ENCODE peak calls at places on chromosomes 1 and 21, in eight cellular contexts. S is GM19239; V is SHP77 treated with DMSO at 0.1 percent for 48 hours; O is GOT3; F is GM13976; M is sciatic nerve; Y is stimulated activated CD8-positive, alpha-beta memory T cell treated with anti-CD3 and anti-CD28 coated beads, Interleukin-4, amount 100 ng/mL, for 24 hours; L is skeletal muscle cell. R is an unnamed sample.

GRCh38 chr21:24225432-24225831 is 1381.8 kb downstream of the MRPL39 start:
- DNase-seq in S (no peak), V (no peak), O (no peak), F (no peak), M (no peak), Y (no peak), L (no peak), R (no peak)

GRCh38 chr1:65063025-65063424 is 85.0 kb upstream of the AK4 start:
- DNase-seq in S (no peak), V (no peak), O (no peak), F (no peak), M (no peak), Y (no peak), L (no peak), R (no peak)

GRCh38 chr1:234987415-234988159 is 141.1 kb downstream of the TOMM20 start:
- DNase-seq in S (no peak), V (no peak), O (peak), F (peak), M (peak), Y (no peak), L (peak), R (peak)

GRCh38 chr1:174740248-174740990 is 259.3 kb upstream of the CACYBP start:
- DNase-seq in S (no peak), V (no peak), O (no peak), F (no peak), M (no peak), Y (no peak), L (peak), R (no peak)

GRCh38 chr1:15354580-15354965 is 55.1 kb upstream of the EFHD2 start:
- DNase-seq in S (no peak), V (no peak), O (no peak), F (no peak), M (no peak), Y (no peak), L (no peak), R (no peak)

GRCh38 chr1:185520188-185520935 is 203.3 kb upstream of the IVNS1ABP start:
- DNase-seq in S (no peak), V (no peak), O (no peak), F (no peak), M (no peak), Y (no peak), L (peak), R (no peak)

GRCh38 chr1:10678395-10678794 is 118.1 kb downstream of the CASZ1 start:
- DNase-seq in S (no peak), V (no peak), O (no peak), F (no peak), M (no peak), Y (no peak), L (no peak), R (no peak)

GRCh38 chr1:233721003-233721595 is 107.2 kb downstream of the KCNK1 start:
- DNase-seq in S (no peak), V (no peak), O (no peak), F (no peak), M (no peak), Y (no peak), L (no peak), R (no peak)

GRCh38 chr1:46535063-46535462 is 16.4 kb downstream of the KNCN start:
- DNase-seq in S (no peak), V (no peak), O (no peak), F (no peak), M (no peak), Y (no peak), L (no peak), R (no peak)

GRCh38 chr21:15462092-15462491 is 267.7 kb upstream of the USP25 start:
- DNase-seq in S (no peak), V (no peak), O (no peak), F (no peak), M (no peak), Y (no peak), L (no peak), R (no peak)

GRCh38 chr21:35384375-35384774 is 335.3 kb upstream of the RUNX1 start:
- DNase-seq in S (no peak), V (no peak), O (no peak), F (no peak), M (no peak), Y (no peak), L (no peak), R (no peak)

GRCh38 chr1:220685879-220686278 is 4.3 kb upstream of the C1orf115 start:
- DNase-seq in S (no peak), V (no peak), O (no peak), F (no peak), M (no peak), Y (no peak), L (no peak), R (no peak)

GRCh38 chr21:46393941-46394818 is 64.5 kb upstream of the DIP2A start:
- DNase-seq in S (no peak), V (no peak), O (no peak), F (no peak), M (no peak), Y (no peak), L (no peak), R (no peak)

GRCh38 chr1:77639557-77640069 is 42.8 kb downstream of the ZZZ3 start:
- DNase-seq in S (no peak), V (no peak), O (no peak), F (no peak), M (no peak), Y (no peak), L (no peak), R (no peak)

GRCh38 chr1:179253286-179253972 is 24.0 kb upstream of the ABL2 start:
- DNase-seq in S (no peak), V (no peak), O (no peak), F (no peak), M (no peak), Y (no peak), L (no peak), R (no peak)

GRCh38 chr1:184695023-184695422 is 59.6 kb downstream of the EDEM3 start:
- DNase-seq in S (no peak), V (no peak), O (no peak), F (no peak), M (no peak), Y (no peak), L (no peak), R (no peak)

GRCh38 chr1:229204863-229205777 is 65.8 kb upstream of the RAB4A start:
- DNase-seq in S (no peak), V (no peak), O (no peak), F (no peak), M (no peak), Y (peak), L (no peak), R (no peak)

GRCh38 chr1:94329986-94330385 is 88.2 kb upstream of the ABCD3 start:
- DNase-seq in S (no peak), V (peak), O (no peak), F (no peak), M (no peak), Y (no peak), L (no peak), R (no peak)

GRCh38 chr1:70667771-70668170 is 256.7 kb downstream of the CTH start:
- DNase-seq in S (no peak), V (peak), O (no peak), F (no peak), M (no peak), Y (no peak), L (peak), R (no peak)

GRCh38 chr21:32494946-32495703 is 82.6 kb downstream of the EVA1C start:
- DNase-seq in S (no peak), V (no peak), O (no peak), F (no peak), M (no peak), Y (no peak), L (peak), R (peak)

GRCh38 chr1:158153781-158154444 is 26.8 kb upstream of the CD1D start:
- DNase-seq in S (no peak), V (no peak), O (no peak), F (no peak), M (no peak), Y (no peak), L (no peak), R (no peak)

GRCh38 chr1:115428676-115429075 is 90.6 kb upstream of the NGF start:
- DNase-seq in S (no peak), V (no peak), O (no peak), F (no peak), M (no peak), Y (no peak), L (no peak), R (no peak)

GRCh38 chr1:227768640-227769039 is 33.4 kb downstream of the SNAP47 start:
- DNase-seq in S (no peak), V (no peak), O (no peak), F (no peak), M (no peak), Y (no peak), L (no peak), R (no peak)

GRCh38 chr1:150995896-150996295 is 10.8 kb downstream of the MINDY1 start:
- DNase-seq in S (peak), V (peak), O (no peak), F (no peak), M (no peak), Y (no peak), L (no peak), R (no peak)

GRCh38 chr1:216690593-216690992 is 32.6 kb downstream of the ESRRG start:
- DNase-seq in S (no peak), V (no peak), O (no peak), F (no peak), M (no peak), Y (no peak), L (no peak), R (no peak)

GRCh38 chr21:16829532-16829931 is 683.3 kb upstream of the CXADR start:
- DNase-seq in S (no peak), V (no peak), O (no peak), F (no peak), M (no peak), Y (no peak), L (no peak), R (no peak)

GRCh38 chr1:233326995-233327937 is at the start of gene MAP3K21:
- DNase-seq in S (peak), V (peak), O (no peak), F (peak), M (peak), Y (peak), L (no peak), R (no peak)